ENCODE peak calls at places on chromosomes 7 and 10, in ten cellular contexts. Q, T, H, D, X, N, F, C, L and Z are unnamed samples.

GRCh38 chr10:11517150-11517549 is 94.3 kb downstream of the USP6NL start:
- DNase-seq in L (no peak), T (no peak), D (no peak), N (no peak), Q (no peak), C (no peak), H (no peak), X (no peak), F (no peak), Z (no peak)

GRCh38 chr7:76509931-76510877 is at the start of gene UPK3B:
- DNase-seq in T (peak), D (no peak), N (no peak), H (no peak), F (no peak), X (no peak), Q (no peak), C (peak), L (no peak), Z (no peak)

GRCh38 chr10:103835121-103836045 is 20.0 kb downstream of the SH3PXD2A start:
- DNase-seq in F (peak), X (no peak), L (no peak), H (no peak), T (peak), D (no peak), Q (no peak), N (no peak), C (peak), Z (no peak)

GRCh38 chr10:129774082-129774735 is 189.9 kb downstream of the EBF3 start:
- DNase-seq in X (no peak), Q (no peak), C (peak), F (no peak), D (no peak), T (no peak), L (no peak), N (no peak), H (no peak), Z (no peak)

GRCh38 chr7:127359011-127359410 is 33.5 kb downstream of the ZNF800 start:
- DNase-seq in L (no peak), N (no peak), T (no peak), D (no peak), F (no peak), H (no peak), Q (no peak), C (no peak), X (no peak), Z (no peak)

GRCh38 chr7:5692112-5692844 is 89.2 kb downstream of the RNF216 start:
- DNase-seq in X (peak), L (peak), N (peak), D (peak), Q (peak), H (no peak), C (peak), T (peak), F (peak), Z (peak)

GRCh38 chr7:83832009-83832408 is 183.1 kb upstream of the SEMA3E start:
- DNase-seq in Q (no peak), N (no peak), L (no peak), X (no peak), T (no peak), F (no peak), C (no peak), D (no peak), H (no peak), Z (no peak)

GRCh38 chr7:103995554-103995953 is 6.1 kb upstream of the RELN start:
- DNase-seq in C (no peak), X (no peak), L (no peak), F (no peak), D (no peak), H (no peak), Q (no peak), N (no peak), T (no peak), Z (no peak)

GRCh38 chr10:34262965-34263364 is 552.1 kb downstream of the PARD3 start:
- DNase-seq in C (no peak), L (no peak), T (no peak), F (no peak), H (no peak), N (no peak), X (no peak), Q (no peak), D (no peak), Z (no peak)

GRCh38 chr10:124040454-124040853 is 52.9 kb downstream of the CHST15 start:
- DNase-seq in D (no peak), X (no peak), N (no peak), L (no peak), H (no peak), T (no peak), Q (no peak), C (no peak), F (no peak), Z (no peak)

GRCh38 chr10:62960416-62960815 is 144.2 kb upstream of the EGR2 start:
- DNase-seq in D (no peak), L (no peak), H (no peak), Q (no peak), N (no peak), X (no peak), T (peak), C (no peak), F (no peak), Z (no peak)

GRCh38 chr7:41869091-41869490 is 166.2 kb upstream of the INHBA start:
- DNase-seq in H (no peak), C (no peak), F (peak), D (no peak), L (no peak), N (no peak), X (no peak), T (peak), Q (no peak), Z (no peak)

GRCh38 chr10:24132741-24133140 is 76.2 kb upstream of the KIAA1217 start:
- DNase-seq in X (no peak), H (no peak), F (peak), N (no peak), T (peak), L (no peak), C (no peak), D (peak), Q (no peak), Z (no peak)

GRCh38 chr7:24778543-24779282 is 21.4 kb upstream of the GSDME start:
- DNase-seq in N (no peak), D (no peak), F (peak), X (peak), Q (no peak), C (peak), H (no peak), T (peak), L (peak), Z (no peak)

GRCh38 chr10:43573250-43574034 is 974 bp downstream of the ZNF239 start:
- DNase-seq in Q (no peak), N (no peak), L (no peak), C (no peak), F (peak), H (no peak), X (no peak), T (peak), D (no peak), Z (no peak)

GRCh38 chr10:59143550-59143949 is 32.9 kb upstream of the PHYHIPL start:
- DNase-seq in H (no peak), D (no peak), T (no peak), L (no peak), Q (no peak), C (no peak), X (no peak), F (no peak), N (no peak), Z (no peak)

GRCh38 chr10:98300526-98300925 is 32.5 kb upstream of the LOXL4 start:
- DNase-seq in N (no peak), H (no peak), T (no peak), L (no peak), F (no peak), C (peak), X (no peak), Q (no peak), D (no peak), Z (no peak)

GRCh38 chr10:3761916-3762708 is 22.9 kb downstream of the KLF6 start:
- DNase-seq in L (no peak), T (no peak), N (no peak), C (peak), X (no peak), Q (no peak), H (no peak), F (no peak), D (no peak), Z (no peak)

GRCh38 chr7:47905071-47905920 is 43.0 kb downstream of the PKD1L1 start:
- DNase-seq in X (no peak), L (no peak), D (no peak), F (no peak), T (peak), H (no peak), Q (peak), N (no peak), C (peak), Z (no peak)

GRCh38 chr10:93471110-93471651 is 11.0 kb downstream of the MYOF start:
- DNase-seq in D (peak), H (no peak), T (peak), F (peak), X (no peak), N (no peak), Q (no peak), C (peak), L (no peak), Z (no peak)

GRCh38 chr7:114086491-114086905 is 167.7 kb upstream of the PPP1R3A start:
- DNase-seq in D (no peak), T (peak), H (peak), F (no peak), N (no peak), X (peak), Q (no peak), C (peak), L (no peak), Z (no peak)

GRCh38 chr7:143383642-143383957 is 2.5 kb downstream of the ZYX start:
- DNase-seq in H (no peak), F (no peak), N (no peak), C (peak), D (no peak), Q (no peak), X (no peak), L (no peak), T (peak), Z (no peak)

GRCh38 chr10:34229917-34230316 is 585.2 kb downstream of the PARD3 start:
- DNase-seq in N (no peak), D (no peak), X (no peak), C (no peak), L (no peak), F (no peak), Q (no peak), H (no peak), T (no peak), Z (no peak)

GRCh38 chr7:155518633-155519032 is 27.7 kb downstream of the CNPY1 start:
- DNase-seq in D (no peak), X (no peak), Q (no peak), L (no peak), C (no peak), N (no peak), T (no peak), H (no peak), F (no peak), Z (no peak)

GRCh38 chr10:14782691-14783363 is 8.1 kb upstream of the FAM107B start:
- DNase-seq in D (no peak), C (no peak), X (no peak), Q (no peak), T (no peak), F (no peak), H (no peak), N (no peak), L (no peak), Z (no peak)

GRCh38 chr10:51103818-51104217 is 29.5 kb downstream of the PRKG1 start:
- DNase-seq in D (no peak), Q (no peak), L (no peak), X (no peak), H (no peak), N (no peak), C (no peak), T (peak), F (no peak), Z (no peak)

GRCh38 chr10:84026821-84027257 is 112.5 kb upstream of the GHITM start:
- DNase-seq in Q (no peak), H (no peak), X (no peak), F (no peak), C (no peak), T (peak), L (no peak), N (no peak), D (no peak), Z (no peak)

GRCh38 chr7:159091041-159091440 is 53.6 kb downstream of the VIPR2 start:
- DNase-seq in Q (no peak), T (no peak), H (no peak), F (no peak), X (no peak), N (no peak), D (no peak), L (no peak), C (peak), Z (no peak)

GRCh38 chr7:44101966-44102845 is 1.9 kb upstream of the AEBP1 start:
- DNase-seq in D (no peak), C (peak), H (no peak), L (no peak), F (peak), X (no peak), Q (no peak), T (peak), N (no peak), Z (peak)